ENCODE peak calls at places on chromosomes 16 and 17, in seven cellular contexts. N is heart right ventricle, F is PC-9, U is stomach, M is OCI-LY7, H is AG04450, B is body of pancreas. V is an unnamed sample.

GRCh38 chr17:7313890-7314718 is 1.1 kb downstream of the GPS2 start:
- DNase-seq in N (no peak), F (peak; percentile 47), U (no peak), M (peak; percentile 27), H (no peak), B (no peak), V (no peak)

GRCh38 chr16:68251812-68252211 is 6.6 kb downstream of the PLA2G15 start:
- DNase-seq in N (no peak), F (no peak), U (no peak), M (peak; percentile 92), H (no peak), B (no peak), V (no peak)

GRCh38 chr17:46977348-46977747 is 1.7 kb downstream of the RPRML start:
- DNase-seq in N (no peak), F (no peak), U (peak; percentile 39), M (peak; percentile 72), H (no peak), B (peak; percentile 55), V (no peak)

GRCh38 chr17:4142107-4142900 is 526 bp downstream of the ZZEF1 start:
- DNase-seq in N (peak; percentile 40), F (no peak), U (peak; percentile 32), M (peak; percentile 48), H (no peak), B (peak; percentile 56), V (no peak)

GRCh38 chr17:51085150-51085805 is 35.4 kb downstream of the SPAG9 start:
- DNase-seq in N (no peak), F (peak; percentile 89), U (no peak), M (no peak), H (no peak), B (no peak), V (no peak)

GRCh38 chr16:20023190-20023589 is 50.5 kb downstream of the GPR139 start:
- DNase-seq in N (no peak), F (no peak), U (no peak), M (peak; percentile 9), H (no peak), B (no peak), V (peak; percentile 4)

GRCh38 chr16:67673712-67674580 is 7.3 kb downstream of the C16orf86 start:
- DNase-seq in N (peak; percentile 76), F (no peak), U (peak; percentile 77), M (no peak), H (no peak), B (peak; percentile 58), V (no peak)

GRCh38 chr17:14448816-14449215 is 147.9 kb downstream of the HS3ST3B1 start:
- DNase-seq in N (no peak), F (no peak), U (no peak), M (no peak), H (no peak), B (no peak), V (no peak)

GRCh38 chr17:49136335-49136734 is 3.8 kb downstream of the B4GALNT2 start:
- DNase-seq in N (no peak), F (no peak), U (no peak), M (no peak), H (no peak), B (no peak), V (no peak)

GRCh38 chr16:85350973-85351372 is 238.7 kb upstream of the CIBAR2 start:
- DNase-seq in N (peak; percentile 78), F (peak; percentile 95), U (peak; percentile 98), M (no peak), H (peak; percentile 92), B (peak; percentile 97), V (no peak)

GRCh38 chr16:75620326-75621169 is 2.5 kb downstream of the ADAT1 start:
- DNase-seq in N (no peak), F (no peak), U (peak; percentile 34), M (no peak), H (no peak), B (no peak), V (no peak)

GRCh38 chr16:49505556-49505955 is 132.0 kb downstream of the C16orf78 start:
- DNase-seq in N (no peak), F (no peak), U (no peak), M (no peak), H (no peak), B (no peak), V (no peak)

GRCh38 chr16:67533024-67533560 is 4.5 kb downstream of the RIPOR1 start:
- DNase-seq in N (no peak), F (no peak), U (no peak), M (no peak), H (no peak), B (no peak), V (no peak)

GRCh38 chr17:40198576-40198975 is 20.5 kb upstream of the WIPF2 start:
- DNase-seq in N (no peak), F (no peak), U (no peak), M (no peak), H (no peak), B (no peak), V (no peak)

GRCh38 chr17:35788504-35788998 is 6.9 kb downstream of the MMP28 start:
- DNase-seq in N (no peak), F (peak; percentile 85), U (no peak), M (no peak), H (no peak), B (no peak), V (no peak)

GRCh38 chr17:28763804-28764266 is 20.0 kb downstream of the TRAF4 start:
- DNase-seq in N (no peak), F (no peak), U (peak; percentile 85), M (peak; percentile 84), H (peak; percentile 51), B (peak; percentile 85), V (peak; percentile 80)

GRCh38 chr16:19898166-19898565 is 13.5 kb upstream of the GPRC5B start:
- DNase-seq in N (no peak), F (no peak), U (no peak), M (no peak), H (no peak), B (no peak), V (no peak)

GRCh38 chr16:82045471-82046178 is 10.6 kb downstream of the HSD17B2 start:
- DNase-seq in N (no peak), F (no peak), U (no peak), M (no peak), H (no peak), B (no peak), V (no peak)
- H3K4me3 ChIP-seq in N (no peak overlapping the region), F (no peak overlapping the region), U (no peak overlapping the region), M (no peak overlapping the region), H (no peak overlapping the region), B (no peak overlapping the region), V (no peak overlapping the region)

GRCh38 chr17:77173104-77173503 is 32.3 kb downstream of the SEC14L1 start:
- DNase-seq in N (no peak), F (no peak), U (no peak), M (no peak), H (no peak), B (no peak), V (no peak)
- H3K9me3 ChIP-seq in N (peaks cover 20% of the 10 kb centered on the region), F (peaks cover 13% of the 10 kb centered on the region), U (peaks cover 23% of the 10 kb centered on the region), M (peaks cover 73% of the 10 kb centered on the region), H (peaks cover 32% of the 10 kb centered on the region), B (peaks cover 17% of the 10 kb centered on the region), V (peaks cover 57% of the 10 kb centered on the region)

DNA sequence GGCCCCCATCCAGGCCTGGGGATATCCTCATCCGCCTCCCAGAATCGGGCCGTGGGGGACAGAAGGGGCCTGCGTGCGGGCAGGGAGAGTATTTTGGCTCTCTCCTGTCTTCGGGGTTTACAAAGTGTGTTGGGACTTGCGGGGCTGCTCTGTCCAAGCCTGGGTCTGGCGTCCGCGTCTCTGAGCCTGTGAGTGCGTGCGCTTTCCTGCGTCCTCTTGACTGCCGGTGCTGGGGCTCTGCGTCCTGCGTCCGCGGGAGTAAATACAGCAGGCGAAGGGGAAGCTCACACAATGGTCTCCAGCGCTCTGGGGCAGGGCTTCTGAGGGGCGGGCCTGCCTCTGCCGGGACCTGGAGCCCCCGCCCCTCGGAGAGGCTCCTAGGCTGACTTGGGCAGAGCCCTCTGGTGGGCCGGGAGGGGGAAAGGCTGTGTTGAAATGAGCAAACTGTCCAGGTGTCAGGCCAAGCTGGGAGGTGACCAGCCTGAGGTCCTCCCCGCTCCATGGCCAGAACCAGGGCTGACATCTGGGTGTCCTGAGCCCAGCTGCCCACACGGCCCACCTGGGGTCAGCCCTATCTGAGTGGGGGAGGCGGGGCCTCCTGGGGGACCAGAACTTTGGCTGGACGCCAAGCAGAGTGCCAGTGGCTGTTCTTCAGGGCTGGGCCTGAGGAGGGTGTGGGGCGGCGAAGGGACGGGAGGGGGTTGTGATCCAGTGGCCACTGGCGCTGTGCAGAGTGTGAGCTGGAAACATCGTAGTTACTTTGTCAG is 233.6 kb downstream of the SEC14L1 start:
- DNase-seq in N (peak; percentile 83), F (no peak), U (peak; percentile 87), M (peak; percentile 78), H (peak; percentile 74), B (peak; percentile 79), V (peak; percentile 65)
- H3K4me3 ChIP-seq in N (peak overlapping the region; percentile 90), F (no peak overlapping the region), U (peak overlapping the region; percentile 93), M (peak overlapping the region; percentile 68), H (peak overlapping the region; percentile 91), B (no peak overlapping the region), V (peak overlapping the region; percentile 73)

GRCh38 chr17:70070297-70071027 is 4.6 kb upstream of the KCNJ16 start:
- DNase-seq in N (no peak), F (no peak), U (no peak), M (no peak), H (peak; percentile 16), B (no peak), V (no peak)
- H3K9me3 ChIP-seq in N (no peaks in the 10 kb centered on the region), F (no peaks in the 10 kb centered on the region), U (no peaks in the 10 kb centered on the region), M (no peaks in the 10 kb centered on the region), H (no peaks in the 10 kb centered on the region), B (no peaks in the 10 kb centered on the region), V (no peaks in the 10 kb centered on the region)

DNA sequence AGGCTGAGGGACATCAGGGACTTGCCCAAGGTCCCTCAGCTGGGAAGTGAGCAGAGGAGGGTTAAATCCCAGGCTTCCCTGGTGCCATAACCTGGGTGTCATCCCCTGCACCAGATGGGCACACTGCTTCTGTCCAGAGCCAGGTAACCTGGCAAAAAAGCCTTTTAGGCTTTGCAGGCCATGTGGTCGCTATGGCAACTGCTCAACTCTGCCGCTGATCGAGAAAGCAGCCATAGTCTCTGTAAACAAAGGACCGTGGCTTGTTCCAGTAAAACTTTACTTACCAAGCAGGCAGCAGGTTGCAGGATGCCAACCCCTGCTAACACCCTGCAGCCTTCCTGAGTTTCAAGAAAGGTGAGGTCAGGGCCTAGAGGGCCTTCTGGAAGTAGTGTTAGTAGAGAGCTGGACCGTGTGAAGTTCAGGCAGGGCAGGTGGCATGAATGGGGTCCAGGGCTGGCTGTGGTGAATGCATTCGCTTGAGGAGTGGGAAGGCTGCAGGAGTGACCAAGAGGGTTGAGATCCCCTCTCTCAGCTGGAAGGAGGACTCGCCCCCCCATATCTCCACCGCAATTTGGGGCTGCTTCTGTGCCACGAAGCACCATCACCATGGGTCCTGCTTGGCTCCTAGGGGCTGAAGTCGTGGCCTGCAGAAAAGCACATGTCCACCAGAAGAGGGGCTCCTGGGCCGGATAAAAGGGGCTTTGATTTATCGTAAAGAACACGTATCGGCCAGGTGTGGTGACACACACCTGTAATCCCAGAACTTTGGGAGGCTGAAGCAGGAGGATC is 91.3 kb downstream of the SOCS1 start:
- DNase-seq in N (no peak), F (no peak), U (peak; percentile 52), M (no peak), H (no peak), B (no peak), V (no peak)
- H3K4me3 ChIP-seq in N (no peak overlapping the region), F (no peak overlapping the region), U (no peak overlapping the region), M (no peak overlapping the region), H (no peak overlapping the region), B (no peak overlapping the region), V (no peak overlapping the region)

V was measured in CD4-positive, CD25-positive, alpha-beta regulatory T cell.